ENCODE peak calls at places on chromosome 21, in seven cellular contexts. T is H54; S is CD4-positive, alpha-beta T cell; H is AG08396; A is nucleus accumbens; Q is activated CD8-positive, alpha-beta T cell treated with anti-CD3 and anti-CD28 coated beads for 36 hours; O is activated CD8-positive, alpha-beta memory T cell treated with anti-CD3 and anti-CD28 coated beads for 48 hours. M is an unnamed sample.
A peak's percentile ranks its signal among the peaks of the same experiment; 100 is the strongest.

GRCh38 chr21:27134513-27134912 is 167.6 kb upstream of the ADAMTS5 start:
- DNase-seq in T (no peak), S (no peak), H (no peak), A (no peak), Q (no peak), O (no peak), M (peak; percentile 14)

GRCh38 chr21:28770867-28771661 is 221.6 kb downstream of the LTN1 start:
- DNase-seq in T (no peak), S (no peak), H (no peak), A (no peak), Q (no peak), O (no peak), M (no peak)

GRCh38 chr21:45579383-45580180 is 37.3 kb upstream of the SLC19A1 start:
- DNase-seq in T (no peak), S (no peak), H (no peak), A (no peak), Q (no peak), O (no peak), M (no peak)

GRCh38 chr21:43283136-43283924 is 114.5 kb downstream of the CRYAA start:
- DNase-seq in T (no peak), S (no peak), H (no peak), A (no peak), Q (no peak), O (no peak), M (no peak)

GRCh38 chr21:44487831-44488230 is 32.5 kb downstream of the LRRC3 start:
- DNase-seq in T (peak; percentile 34), S (no peak), H (peak; percentile 70), A (no peak), Q (peak; percentile 80), O (peak; percentile 44), M (no peak)

GRCh38 chr21:39385299-39386145 is 36.6 kb upstream of the HMGN1 start:
- DNase-seq in T (no peak), S (peak; percentile 23), H (peak; percentile 90), A (peak; percentile 78), Q (peak; percentile 74), O (peak; percentile 25), M (no peak)

GRCh38 chr21:43932005-43932404 is 67.0 kb downstream of the AGPAT3 start:
- DNase-seq in T (no peak), S (no peak), H (no peak), A (no peak), Q (no peak), O (no peak), M (no peak)

GRCh38 chr21:46124083-46124925 is 26.4 kb downstream of the COL6A2 start:
- DNase-seq in T (no peak), S (no peak), H (no peak), A (no peak), Q (no peak), O (no peak), M (no peak)

GRCh38 chr21:39136711-39137110 is 46.5 kb downstream of the PSMG1 start:
- DNase-seq in T (no peak), S (no peak), H (peak; percentile 52), A (no peak), Q (no peak), O (no peak), M (no peak)

GRCh38 chr21:28639742-28640141 is 352.9 kb downstream of the LTN1 start:
- DNase-seq in T (no peak), S (no peak), H (no peak), A (no peak), Q (no peak), O (no peak), M (no peak)

GRCh38 chr21:31932470-31932764 is 59.6 kb downstream of the HUNK start:
- DNase-seq in T (no peak), S (no peak), H (no peak), A (no peak), Q (no peak), O (no peak), M (no peak)

GRCh38 chr21:23601549-23601948 is 2005.7 kb downstream of the MRPL39 start:
- DNase-seq in T (no peak), S (no peak), H (no peak), A (no peak), Q (no peak), O (no peak), M (no peak)

GRCh38 chr21:42677339-42678117 is 24.1 kb downstream of the PDE9A start:
- DNase-seq in T (no peak), S (no peak), H (no peak), A (no peak), Q (no peak), O (no peak), M (no peak)

GRCh38 chr21:35925497-35925896 is 134.8 kb downstream of the SETD4 start:
- DNase-seq in T (peak; percentile 14), S (no peak), H (peak; percentile 22), A (no peak), Q (peak; percentile 17), O (no peak), M (no peak)

GRCh38 chr21:39564200-39564599 is 48.5 kb upstream of the B3GALT5 start:
- DNase-seq in T (no peak), S (no peak), H (no peak), A (peak; percentile 19), Q (no peak), O (no peak), M (no peak)

GRCh38 chr21:42366292-42367010 is at the start of gene TFF1:
- DNase-seq in T (peak; percentile 61), S (no peak), H (no peak), A (no peak), Q (no peak), O (no peak), M (no peak)

GRCh38 chr21:16535100-16535418 is 805.3 kb downstream of the USP25 start:
- DNase-seq in T (peak; percentile 40), S (no peak), H (peak; percentile 33), A (peak; percentile 77), Q (no peak), O (no peak), M (no peak)

GRCh38 chr21:35223480-35224156 is 174.5 kb upstream of the RUNX1 start:
- DNase-seq in T (no peak), S (no peak), H (no peak), A (no peak), Q (no peak), O (no peak), M (no peak)

GRCh38 chr21:43308511-43309283 is 118.2 kb downstream of the SIK1 start:
- DNase-seq in T (no peak), S (no peak), H (no peak), A (no peak), Q (no peak), O (no peak), M (no peak)

M was measured in NCI-H1930.